ENCODE peak calls at places on chromosomes 7 and 10, in four cellular contexts. B is right atrium auricular region, F is fibroblast of mammary gland, Z is lower lobe of right lung. K is an unnamed sample.

GRCh38 chr10:35705671-35706070 is 63.6 kb upstream of the FZD8 start:
- DNase-seq in B (no peak), F (no peak), Z (no peak), K (no peak)

GRCh38 chr10:53765311-53765710 is 992.7 kb upstream of the MBL2 start:
- DNase-seq in B (no peak), F (no peak), Z (no peak), K (no peak)

GRCh38 chr7:98307971-98308466 is 26.5 kb downstream of the BRI3 start:
- DNase-seq in B (no peak), F (no peak), Z (no peak), K (no peak)

GRCh38 chr10:87678302-87678701 is 18.6 kb downstream of the PAPSS2 start:
- DNase-seq in B (no peak), F (no peak), Z (no peak), K (no peak)

GRCh38 chr7:111872411-111872810 is 310.1 kb upstream of the IMMP2L start:
- DNase-seq in B (no peak), F (no peak), Z (no peak), K (no peak)

GRCh38 chr10:11573497-11573896 is 38.0 kb downstream of the USP6NL start:
- DNase-seq in B (no peak), F (peak; percentile 48), Z (no peak), K (peak; percentile 55)

GRCh38 chr7:82572195-82572880 is 128.8 kb upstream of the CACNA2D1 start:
- DNase-seq in B (peak; percentile 91), F (peak; percentile 87), Z (peak; percentile 73), K (peak; percentile 92)

GRCh38 chr7:157687158-157687557 is 350.4 kb downstream of the DNAJB6 start:
- DNase-seq in B (no peak), F (no peak), Z (no peak), K (no peak)

GRCh38 chr10:96073722-96074121 is 30.3 kb downstream of the CCNJ start:
- DNase-seq in B (no peak), F (peak; percentile 77), Z (no peak), K (peak; percentile 89)

GRCh38 chr7:151696738-151697514 is 177.2 kb upstream of the RHEB start:
- DNase-seq in B (no peak), F (no peak), Z (no peak), K (no peak)

GRCh38 chr7:19705663-19706062 is 3.2 kb downstream of the POLR1F start:
- DNase-seq in B (no peak), F (no peak), Z (no peak), K (no peak)

GRCh38 chr7:45573199-45573598 is 969 bp upstream of the ADCY1 start:
- DNase-seq in B (no peak), F (no peak), Z (no peak), K (no peak)

GRCh38 chr7:18458830-18459229 is 36.7 kb upstream of the HDAC9 start:
- DNase-seq in B (no peak), F (peak; percentile 57), Z (no peak), K (no peak)

GRCh38 chr10:30834636-30835035 is 197.0 kb downstream of the ZNF438 start:
- DNase-seq in B (no peak), F (no peak), Z (no peak), K (no peak)

GRCh38 chr10:101293007-101293723 is 60.8 kb upstream of the BTRC start:
- DNase-seq in B (no peak), F (no peak), Z (no peak), K (no peak)
- TF ChIP-seq CTCF in B (no peak), F (no peak), Z (no peak), K (no peak)

GRCh38 chr7:14962778-14963177 is 60.2 kb upstream of the DGKB start:
- DNase-seq in B (no peak), F (no peak), Z (no peak), K (no peak)
- H3K4me3 ChIP-seq in B (no peak overlapping the region), F (no peak overlapping the region), Z (no peak overlapping the region), K (no peak overlapping the region)

GRCh38 chr7:134347567-134347966 is 30.8 kb upstream of the SLC35B4 start:
- DNase-seq in B (no peak), F (no peak), Z (no peak), K (no peak)
- TF ChIP-seq CTCF in B (no peak), F (peak; percentile 17), Z (no peak), K (no peak)

GRCh38 chr7:102195361-102195760 is 91.3 kb upstream of the SH2B2 start:
- DNase-seq in B (no peak), F (no peak), Z (no peak), K (no peak)
- H3K4me3 ChIP-seq in B (no peak overlapping the region), F (no peak overlapping the region), Z (no peak overlapping the region), K (no peak overlapping the region)

GRCh38 chr7:126302639-126303038 is 950.1 kb downstream of the GRM8 start:
- DNase-seq in B (no peak), F (no peak), Z (no peak), K (no peak)
- TF ChIP-seq CTCF in B (peak; percentile 16), F (no peak), Z (no peak), K (no peak)

DNA sequence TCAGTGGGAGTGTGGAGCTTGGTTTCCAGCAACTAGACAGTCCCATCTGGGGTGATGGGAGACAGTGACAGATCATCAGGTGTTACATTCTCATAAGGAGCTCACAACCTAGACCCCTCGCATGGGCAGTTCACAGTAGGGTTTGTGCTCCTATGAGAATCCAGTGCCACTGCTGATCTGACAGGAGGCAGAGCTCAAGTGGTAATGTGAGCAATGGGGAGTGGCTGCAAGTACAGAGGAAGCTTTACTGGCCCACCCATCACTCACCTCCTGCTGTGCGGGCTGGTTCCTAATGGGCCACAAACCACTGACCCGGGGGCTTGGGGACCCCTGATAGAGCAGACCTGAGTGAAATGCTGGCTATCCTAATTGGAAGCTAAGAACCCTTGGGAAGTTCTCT is 242.8 kb downstream of the BAMBI start:
- DNase-seq in B (peak; percentile 7), F (no peak), Z (no peak), K (no peak)
- H3K4me3 ChIP-seq in B (no peak overlapping the region), F (no peak overlapping the region), Z (no peak overlapping the region), K (no peak overlapping the region)

DNA sequence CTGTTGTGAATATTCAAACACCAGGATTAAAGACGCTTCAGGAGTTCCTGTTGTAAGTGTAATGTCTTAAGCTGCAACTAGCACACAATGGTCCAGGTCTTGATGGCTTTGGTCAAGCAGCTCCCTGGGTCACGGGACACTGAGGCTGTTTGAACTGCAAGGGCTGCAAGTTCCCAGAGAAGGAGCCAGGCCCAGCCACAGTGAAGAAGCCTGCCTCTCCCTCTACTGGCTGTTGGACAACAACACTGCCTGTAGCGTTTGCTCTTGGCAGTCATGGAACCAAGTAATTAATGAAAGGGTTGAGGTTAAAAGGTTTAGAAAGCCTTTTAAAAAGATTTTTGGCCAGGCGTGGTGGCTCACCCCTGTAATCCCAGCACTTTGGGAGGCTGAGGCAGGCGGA is 31.9 kb upstream of the GUSB start:
- DNase-seq in B (no peak), F (peak; percentile 46), Z (peak; percentile 60), K (peak; percentile 85)
- TF ChIP-seq CTCF in B (peak; percentile 47), F (peak; percentile 44), Z (peak; percentile 35), K (peak; percentile 89)